ENCODE peak calls at places on chromosomes 13 and 19, in seven cellular contexts. D, P, X, E, J, N and F are unnamed samples.

GRCh38 chr13:37534181-37534580 is 64.4 kb downstream of the POSTN start:
- DNase-seq in N (no peak), P (no peak), D (peak; percentile 87), J (no peak), X (no peak), E (no peak), F (no peak)

GRCh38 chr13:33758113-33758512 is 59.8 kb upstream of the RFC3 start:
- DNase-seq in D (no peak), E (no peak), X (no peak), N (no peak), P (no peak), J (no peak), F (no peak)

GRCh38 chr13:79648191-79648590 is 167.2 kb downstream of the NDFIP2 start:
- DNase-seq in N (no peak), D (peak; percentile 66), J (no peak), X (no peak), E (no peak), P (no peak), F (no peak)

GRCh38 chr13:95256086-95256485 is 45.2 kb downstream of the ABCC4 start:
- DNase-seq in P (no peak), D (peak; percentile 96), J (no peak), E (no peak), N (no peak), X (no peak), F (no peak)

GRCh38 chr19:50723069-50723468 is at the start of gene CLEC11A:
- DNase-seq in J (no peak), N (no peak), X (no peak), D (no peak), E (peak; percentile 61), P (no peak), F (no peak)

GRCh38 chr19:14517840-14518505 is at the start of gene DNAJB1:
- DNase-seq in E (peak; percentile 86), X (peak; percentile 86), D (peak; percentile 53), P (no peak), J (peak; percentile 58), N (peak; percentile 40), F (peak; percentile 80)

GRCh38 chr13:49627831-49628652 is at the start of gene ARL11:
- DNase-seq in P (peak; percentile 31), E (peak; percentile 68), J (peak; percentile 17), N (peak; percentile 6), X (no peak), D (peak; percentile 32), F (peak; percentile 83)

GRCh38 chr13:113599396-113599795 is 14.8 kb downstream of the TFDP1 start:
- DNase-seq in J (no peak), E (no peak), X (no peak), N (no peak), P (no peak), D (no peak), F (no peak)

GRCh38 chr19:43534811-43535761 is 2.1 kb downstream of the ZNF575 start:
- DNase-seq in J (no peak), P (no peak), N (no peak), X (no peak), D (peak; percentile 33), E (peak; percentile 79), F (peak; percentile 76)

GRCh38 chr13:102707465-102707864 is 12.6 kb upstream of the METTL21C start:
- DNase-seq in J (no peak), E (no peak), D (peak; percentile 89), X (no peak), N (no peak), P (no peak), F (no peak)

GRCh38 chr13:79525458-79525857 is 44.5 kb downstream of the NDFIP2 start:
- DNase-seq in E (no peak), X (no peak), N (no peak), P (no peak), D (peak; percentile 75), J (no peak), F (no peak)

GRCh38 chr13:103140001-103140671 is 73.9 kb upstream of the SLC10A2 start:
- DNase-seq in P (no peak), N (no peak), X (no peak), J (no peak), D (peak; percentile 43), E (no peak), F (no peak)

GRCh38 chr19:43727593-43727853 is 11.6 kb downstream of the IRGC start:
- DNase-seq in N (no peak), P (no peak), X (no peak), D (no peak), E (no peak), J (no peak), F (no peak)

GRCh38 chr13:27573265-27573664 is 47.1 kb downstream of the LNX2 start:
- DNase-seq in X (no peak), D (peak; percentile 89), N (no peak), P (no peak), J (no peak), E (no peak), F (no peak)

GRCh38 chr13:98368019-98368418 is 190.9 kb upstream of the RNF113B start:
- DNase-seq in P (no peak), D (no peak), E (no peak), N (no peak), J (no peak), X (no peak), F (no peak)